ENCODE peak calls at places on chromosome 22, in eight cellular contexts. V is fibroblast of the aortic adventitia; Q is fibroblast of pulmonary artery; P is esophagus muscularis mucosa; R is A673; T is AG04450; A is CD8-positive, alpha-beta T cell; H is heart left ventricle. S is an unnamed sample.

GRCh38 chr22:24310969-24311368 is 40.3 kb downstream of the SPECC1L start:
- DNase-seq in H (no peak), V (no peak), Q (no peak), R (no peak), A (no peak), P (no peak), T (no peak), S (no peak)

GRCh38 chr22:18031670-18032454 is 7.5 kb upstream of the MICAL3 start:
- DNase-seq in T (peak), H (no peak), P (no peak), R (peak), A (no peak), V (peak), Q (peak), S (peak)

GRCh38 chr22:49934144-49934890 is 15.9 kb downstream of the CRELD2 start:
- DNase-seq in P (no peak), V (peak), R (no peak), Q (no peak), A (no peak), H (peak), T (no peak), S (peak)

GRCh38 chr22:39503590-39503989 is 1.5 kb downstream of the MIEF1 start:
- DNase-seq in R (no peak), T (no peak), P (no peak), H (no peak), Q (no peak), V (no peak), A (no peak), S (no peak)

GRCh38 chr22:24070553-24070952 is 59.4 kb downstream of the CABIN1 start:
- DNase-seq in T (no peak), H (no peak), P (no peak), R (no peak), V (no peak), A (no peak), Q (no peak), S (no peak)

GRCh38 chr22:27139935-27140493 is 482.6 kb downstream of the MIAT start:
- DNase-seq in P (no peak), Q (peak), H (no peak), R (no peak), V (peak), T (no peak), A (no peak), S (peak)

GRCh38 chr22:26995222-26995621 is 337.8 kb downstream of the MIAT start:
- DNase-seq in Q (peak), H (no peak), R (no peak), P (no peak), V (peak), T (no peak), A (no peak), S (no peak)

GRCh38 chr22:50525104-50525958 is at the start of gene SCO2:
- DNase-seq in V (peak), R (peak), T (peak), Q (peak), P (peak), A (peak), H (peak), S (peak)

GRCh38 chr22:48320048-48320655 is 1507.5 kb downstream of the BRD1 start:
- DNase-seq in R (no peak), P (no peak), T (no peak), Q (no peak), A (no peak), V (no peak), H (no peak), S (no peak)

GRCh38 chr22:27975381-27976013 is 56.4 kb upstream of the PITPNB start:
- DNase-seq in Q (no peak), R (no peak), A (no peak), V (no peak), H (no peak), P (no peak), T (no peak), S (no peak)

GRCh38 chr22:50247748-50248147 is 2.9 kb upstream of the TUBGCP6 start:
- DNase-seq in H (no peak), Q (peak), T (no peak), R (peak), A (peak), V (peak), P (no peak), S (no peak)

GRCh38 chr22:27391092-27391770 is 410.3 kb downstream of the MN1 start:
- DNase-seq in V (peak), P (no peak), R (no peak), A (no peak), H (peak), Q (peak), T (no peak), S (no peak)

GRCh38 chr22:23110922-23111527 is 30.8 kb downstream of the RSPH14 start:
- DNase-seq in A (no peak), R (no peak), P (no peak), H (no peak), V (no peak), T (no peak), Q (no peak), S (no peak)

GRCh38 chr22:19567383-19568009 is 43.3 kb upstream of the CLDN5 start:
- DNase-seq in R (no peak), H (no peak), P (no peak), A (no peak), V (no peak), Q (no peak), T (no peak), S (no peak)

GRCh38 chr22:27879923-27880322 is 39.1 kb downstream of the PITPNB start:
- DNase-seq in R (peak), Q (peak), V (peak), H (no peak), T (no peak), A (no peak), P (no peak), S (peak)

GRCh38 chr22:33656808-33657628 is 263.3 kb downstream of the LARGE1 start:
- DNase-seq in P (no peak), A (no peak), V (peak), H (no peak), T (no peak), Q (no peak), R (no peak), S (no peak)

GRCh38 chr22:44412136-44412731 is 85.8 kb downstream of the RTL6 start:
- DNase-seq in A (no peak), T (no peak), R (no peak), Q (no peak), V (no peak), P (no peak), H (no peak), S (no peak)

DNA sequence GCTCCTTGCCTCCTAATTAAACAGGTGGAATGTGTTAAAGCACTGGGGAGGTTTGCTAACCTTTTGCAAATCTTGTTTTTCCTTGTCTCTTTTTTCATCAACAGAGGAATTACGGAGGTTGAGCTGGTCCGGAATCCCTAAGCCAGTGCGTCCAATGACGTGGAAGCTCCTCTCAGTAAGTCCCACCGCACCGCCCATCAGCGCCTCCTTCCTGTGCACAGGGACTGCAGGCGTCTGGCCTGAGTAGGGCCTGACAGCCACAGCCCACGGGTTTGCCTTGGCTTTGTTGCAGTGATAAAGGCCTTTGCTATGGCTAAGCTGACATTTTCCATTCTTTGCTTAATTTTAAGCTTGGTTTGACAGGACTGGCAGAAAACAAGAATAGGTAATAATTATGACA is 116.1 kb downstream of the TBC1D22A start:
- DNase-seq in Q (no peak), P (no peak), T (no peak), V (no peak), H (no peak), R (no peak), A (no peak), S (no peak)
- TF ChIP-seq CTCF in Q (no peak), P (no peak), T (no peak), V (no peak), H (no peak), R (peak), A (no peak), S (no peak)

GRCh38 chr22:43391306-43391705 is 20.5 kb upstream of the MPPED1 start:
- DNase-seq in P (no peak), T (no peak), R (no peak), V (no peak), H (no peak), A (no peak), Q (no peak), S (no peak)
- H3K4me3 ChIP-seq in P (no peak), T (no peak), R (no peak), V (no peak), H (no peak), A (no peak), Q (no peak), S (no peak)

GRCh38 chr22:41672780-41673509 is 15.7 kb downstream of the SNU13 start:
- DNase-seq in Q (no peak), V (no peak), P (no peak), R (peak), A (no peak), H (no peak), T (no peak), S (no peak)
- TF ChIP-seq CTCF in Q (peak), V (peak), P (no peak), R (peak), A (no peak), H (peak), T (peak), S (peak)

GRCh38 chr22:30823015-30823370 is 128.3 kb downstream of the OSBP2 start:
- DNase-seq in Q (no peak), T (no peak), V (no peak), H (no peak), P (no peak), R (no peak), A (no peak), S (peak)
- H3K4me3 ChIP-seq in Q (no peak), T (no peak), V (no peak), H (no peak), P (no peak), R (no peak), A (no peak), S (no peak)

GRCh38 chr22:22040472-22040871 is 57.9 kb upstream of the TOP3B start:
- DNase-seq in A (no peak), P (peak), Q (no peak), T (no peak), H (no peak), V (no peak), R (no peak), S (no peak)

GRCh38 chr22:22042009-22042408 is 59.4 kb upstream of the TOP3B start:
- DNase-seq in P (no peak), T (no peak), Q (no peak), V (no peak), R (no peak), H (no peak), A (no peak), S (no peak)

GRCh38 chr22:22039286-22040074 is 56.9 kb upstream of the TOP3B start:
- DNase-seq in A (no peak), H (no peak), P (peak), T (no peak), R (no peak), V (no peak), Q (no peak), S (no peak)

GRCh38 chr22:22042599-22043295 is 60.2 kb upstream of the TOP3B start:
- DNase-seq in V (no peak), Q (no peak), H (no peak), T (no peak), A (no peak), P (peak), R (no peak), S (no peak)

GRCh38 chr22:22040908-22041307 is 58.3 kb upstream of the TOP3B start:
- DNase-seq in T (no peak), V (no peak), A (no peak), Q (no peak), H (no peak), R (no peak), P (no peak), S (no peak)
- TF ChIP-seq CTCF in T (no peak), V (no peak), A (no peak), Q (no peak), H (no peak), R (no peak), P (no peak), S (no peak)

GRCh38 chr22:37518509-37519267 is 527 bp downstream of the CARD10 start:
- DNase-seq in A (no peak), P (no peak), H (no peak), R (no peak), Q (no peak), V (no peak), T (no peak), S (peak)

GRCh38 chr22:37519268-37520195 is at the start of gene CARD10:
- DNase-seq in T (no peak), Q (no peak), R (no peak), P (no peak), A (no peak), H (no peak), V (no peak), S (no peak)

GRCh38 chr22:37516456-37516855 is 2.8 kb downstream of the CARD10 start:
- DNase-seq in T (no peak), R (no peak), V (no peak), P (no peak), A (no peak), Q (no peak), H (no peak), S (no peak)

GRCh38 chr22:37515902-37516301 is 3.3 kb downstream of the CARD10 start:
- DNase-seq in R (no peak), H (peak), T (no peak), Q (no peak), A (no peak), V (no peak), P (no peak), S (no peak)

DNA sequence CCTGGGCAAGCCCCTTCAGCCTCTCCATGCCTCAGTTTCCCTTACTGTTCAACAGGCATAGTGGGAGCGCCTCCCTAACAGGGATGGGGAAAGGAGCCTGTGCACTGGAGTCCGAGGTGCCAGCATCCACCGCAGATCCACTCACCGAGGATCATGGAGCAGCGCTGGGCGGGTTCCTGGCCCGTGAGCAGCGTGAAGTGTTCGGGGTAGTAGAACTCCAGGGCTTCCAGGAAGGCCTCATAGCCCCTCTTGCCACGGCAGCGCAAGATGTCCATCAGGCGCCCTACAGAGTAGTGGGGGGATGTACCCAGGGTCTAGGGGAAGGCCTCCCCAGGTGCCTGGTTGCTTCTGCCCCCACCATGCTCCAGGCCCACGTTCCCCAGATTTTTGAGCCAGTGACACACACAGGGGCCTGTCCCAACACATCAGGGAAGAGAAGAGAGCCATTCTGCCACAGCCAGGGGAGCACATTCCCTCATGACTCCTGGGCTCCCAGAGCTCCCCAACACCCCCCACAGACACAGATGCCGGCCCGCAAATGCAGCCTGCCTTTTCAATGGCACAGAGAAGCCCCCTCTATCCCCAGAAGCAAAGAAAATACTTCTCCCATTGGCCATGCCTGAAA is 1.3 kb downstream of the CARD10 start:
- DNase-seq in T (no peak), V (no peak), A (no peak), R (no peak), H (no peak), Q (no peak), P (no peak), S (no peak)
- H3K4me3 ChIP-seq in T (peak), V (peak), A (no peak), R (no peak), H (peak), Q (peak), P (peak), S (peak)

DNA sequence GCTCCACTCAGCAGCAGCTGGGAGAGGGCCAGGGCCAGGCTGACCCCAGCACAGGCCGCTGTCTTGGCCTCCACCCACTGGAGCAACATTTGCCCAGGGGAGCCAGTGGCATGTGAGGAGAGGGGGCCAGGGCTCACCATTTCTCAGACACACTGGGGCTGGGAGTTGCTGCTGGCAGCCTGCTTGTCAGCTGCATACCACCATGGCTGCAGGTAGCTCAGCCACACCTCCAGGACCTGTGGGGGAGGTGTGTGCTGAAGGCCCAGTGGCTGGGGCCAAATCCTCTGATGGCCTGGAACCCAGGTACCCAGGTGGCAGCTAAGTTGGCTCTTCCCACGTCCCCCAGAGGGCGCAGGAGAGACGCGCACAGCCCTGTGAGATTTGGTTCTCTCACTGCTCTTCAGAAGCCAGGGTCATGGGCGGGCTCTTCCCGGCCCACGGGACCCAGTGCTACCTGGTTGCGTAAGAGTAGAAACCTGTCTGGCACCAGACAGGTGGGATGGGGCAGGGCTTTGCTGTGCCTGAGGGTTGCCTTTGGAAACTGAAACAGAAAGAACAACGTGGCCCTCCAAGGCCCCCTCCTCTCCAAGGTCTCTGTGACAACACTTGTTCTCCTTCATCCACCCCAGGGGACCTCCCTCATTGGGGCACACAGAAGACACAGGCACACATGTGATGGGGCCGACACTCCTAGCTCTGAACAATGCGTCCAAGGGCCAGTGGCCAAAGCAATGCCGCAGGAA is 98.8 kb downstream of the MED15 start:
- DNase-seq in Q (peak), T (peak), A (peak), H (peak), V (peak), R (peak), P (no peak), S (peak)
- TF ChIP-seq CTCF in Q (peak), T (peak), A (peak), H (peak), V (peak), R (peak), P (peak), S (peak)

GRCh38 chr22:37607912-37608476 is 640 bp upstream of the GGA1 start:
- DNase-seq in T (no peak), V (no peak), Q (no peak), P (no peak), H (no peak), A (no peak), R (no peak), S (no peak)

GRCh38 chr22:37609240-37610152 is 862 bp downstream of the GGA1 start:
- DNase-seq in Q (peak), P (no peak), R (peak), H (no peak), A (no peak), V (peak), T (no peak), S (peak)

GRCh38 chr22:37611202-37611601 is 2.6 kb downstream of the GGA1 start:
- DNase-seq in A (no peak), T (no peak), H (no peak), Q (no peak), R (no peak), V (no peak), P (no peak), S (peak)

GRCh38 chr22:37608477-37609239 is at the start of gene GGA1:
- DNase-seq in P (peak), T (peak), Q (peak), R (peak), A (peak), V (peak), H (peak), S (peak)

GRCh38 chr22:37610480-37611148 is 2.0 kb downstream of the GGA1 start:
- DNase-seq in T (no peak), P (no peak), A (no peak), V (no peak), H (peak), Q (no peak), R (no peak), S (no peak)
- H3K4me3 ChIP-seq in T (no peak), P (no peak), A (no peak), V (peak), H (no peak), Q (no peak), R (no peak), S (peak)

S was measured in foreskin fibroblast.